ENCODE peak calls at places on chromosomes 3 and 15, in eight cellular contexts. K, Z, W, I, J, S, F and Q are unnamed samples.

GRCh38 chr3:170258105-170258487 is 35.9 kb downstream of the PRKCI start:
- DNase-seq in J (no peak), W (no peak), S (no peak), K (peak), I (no peak), F (no peak), Z (no peak), Q (no peak)

GRCh38 chr3:59555593-59556315 is 505.9 kb upstream of the CFAP20DC start:
- DNase-seq in K (peak), I (no peak), J (no peak), S (no peak), F (no peak), W (no peak), Z (no peak), Q (no peak)

GRCh38 chr3:29333520-29333919 is 52.6 kb downstream of the RBMS3 start:
- DNase-seq in S (no peak), J (no peak), W (no peak), F (no peak), I (no peak), K (no peak), Z (no peak), Q (no peak)

GRCh38 chr15:51089699-51090098 is 5.0 kb downstream of the TNFAIP8L3 start:
- DNase-seq in S (no peak), Z (no peak), W (no peak), I (no peak), J (no peak), K (peak), F (no peak), Q (no peak)

GRCh38 chr15:66004618-66005262 is 135.4 kb downstream of the RAB11A start:
- DNase-seq in Z (no peak), J (no peak), W (no peak), F (peak), S (no peak), I (no peak), K (peak), Q (no peak)

GRCh38 chr3:141326626-141327025 is 41.7 kb upstream of the ZBTB38 start:
- DNase-seq in Z (no peak), I (no peak), J (no peak), K (no peak), W (no peak), F (no peak), S (no peak), Q (no peak)

GRCh38 chr3:171267089-171267488 is 193.1 kb downstream of the TNIK start:
- DNase-seq in S (no peak), Z (no peak), I (no peak), J (no peak), W (no peak), K (no peak), F (no peak), Q (no peak)

GRCh38 chr3:149494022-149494758 is 19.7 kb downstream of the TM4SF4 start:
- DNase-seq in J (no peak), F (peak), I (no peak), W (no peak), K (peak), S (peak), Z (no peak), Q (peak)

GRCh38 chr3:127822836-127823589 is 698 bp upstream of the MGLL start:
- DNase-seq in I (peak), J (no peak), F (peak), S (no peak), K (no peak), W (no peak), Z (no peak), Q (peak)

GRCh38 chr3:170741756-170742530 is 128.1 kb downstream of the RPL22L1 start:
- DNase-seq in W (no peak), F (no peak), S (no peak), J (no peak), Z (no peak), I (no peak), K (peak), Q (no peak)

GRCh38 chr3:42846682-42847522 is 28.8 kb downstream of the CYP8B1 start:
- DNase-seq in Z (no peak), I (peak), K (no peak), W (no peak), S (no peak), F (no peak), J (no peak), Q (no peak)

GRCh38 chr3:187858086-187858485 is 112.8 kb upstream of the BCL6 start:
- DNase-seq in K (no peak), F (no peak), Z (no peak), W (no peak), I (no peak), S (no peak), J (no peak), Q (no peak)

GRCh38 chr15:98620020-98620419 is 28.3 kb upstream of the IGF1R start:
- DNase-seq in Z (no peak), S (no peak), I (no peak), W (no peak), J (no peak), F (no peak), K (no peak), Q (no peak)

GRCh38 chr15:69484837-69485236 is 32.2 kb downstream of the RPLP1 start:
- DNase-seq in Z (no peak), K (peak), W (no peak), J (no peak), S (no peak), I (no peak), F (no peak), Q (no peak)